ENCODE peak calls at places on chromosomes 1 and 21, in six cellular contexts. G is IMR-90, R is neuronal stem cell, S is mesendoderm, D is mesenchymal stem cell, Q is H1. V is an unnamed sample.

GRCh38 chr1:236067854-236068454 is 3.1 kb upstream of the NID1 start:
- DNase-seq in G (peak; percentile 79), R (no peak), S (no peak), D (peak; percentile 83), Q (no peak), V (no peak)

GRCh38 chr1:65207317-65207716 is 59.3 kb downstream of the AK4 start:
- DNase-seq in G (peak; percentile 17), R (no peak), S (no peak), D (no peak), Q (no peak), V (no peak)

GRCh38 chr1:212952596-212952995 is 2.3 kb downstream of the VASH2 start:
- DNase-seq in G (no peak), R (no peak), S (no peak), D (no peak), Q (no peak), V (no peak)

GRCh38 chr1:227170361-227171166 is 147.7 kb downstream of the CDC42BPA start:
- DNase-seq in G (peak; percentile 19), R (no peak), S (no peak), D (no peak), Q (no peak), V (no peak)

GRCh38 chr1:119448112-119448511 is 33.2 kb downstream of the HSD3B2 start:
- DNase-seq in G (no peak), R (no peak), S (peak; percentile 30), D (no peak), Q (peak; percentile 77), V (peak; percentile 53)

GRCh38 chr1:12469990-12470389 is 148.0 kb downstream of the DHRS3 start:
- DNase-seq in G (no peak), R (no peak), S (no peak), D (no peak), Q (no peak), V (no peak)

GRCh38 chr1:154749078-154749760 is 120.9 kb downstream of the KCNN3 start:
- DNase-seq in G (peak; percentile 23), R (no peak), S (no peak), D (peak; percentile 62), Q (no peak), V (no peak)

GRCh38 chr21:35575280-35575915 is 484.9 kb downstream of the SETD4 start:
- DNase-seq in G (peak; percentile 96), R (no peak), S (no peak), D (peak; percentile 81), Q (no peak), V (no peak)

GRCh38 chr1:2530501-2531361 is 668 bp upstream of the HES5 start:
- DNase-seq in G (no peak), R (no peak), S (no peak), D (no peak), Q (no peak), V (no peak)

DNA sequence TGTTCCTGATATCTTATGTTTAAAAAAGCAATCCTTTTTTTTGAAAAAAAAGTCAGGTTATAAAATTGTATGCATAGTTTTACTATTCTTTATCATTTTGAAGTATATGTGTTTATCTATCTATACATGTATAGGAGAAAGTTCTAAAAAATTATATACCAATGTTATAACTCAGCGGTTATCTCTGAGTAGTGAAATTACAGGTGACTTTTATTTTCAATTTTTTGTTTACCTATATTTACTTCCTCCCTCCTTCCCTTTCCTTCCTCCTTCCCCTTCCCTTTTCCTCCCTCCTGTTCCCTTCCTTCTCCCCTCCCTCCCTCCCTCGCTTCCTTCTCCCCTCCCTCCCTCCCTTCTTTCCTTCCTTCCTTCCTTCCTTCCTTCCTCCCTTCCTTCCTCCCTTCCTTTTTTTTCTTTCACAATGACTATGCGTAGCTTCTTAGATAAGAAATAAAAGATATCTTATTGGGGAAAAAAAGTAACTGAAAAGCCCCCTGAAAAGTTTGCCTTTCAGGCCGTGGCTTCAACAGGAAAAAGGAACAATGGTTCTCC is 77.1 kb downstream of the ABCA4 start:
- DNase-seq in G (no peak), R (no peak), S (no peak), D (no peak), Q (no peak), V (no peak)
- H4K8ac ChIP-seq in G (peak overlapping the region; percentile 62), R (no peak overlapping the region), S (no peak overlapping the region), D (no peak overlapping the region), Q (no peak overlapping the region), V (no peak overlapping the region)

GRCh38 chr1:221718391-221719277 is 23.3 kb downstream of the DUSP10 start:
- DNase-seq in G (peak; percentile 94), R (no peak), S (peak; percentile 12), D (peak; percentile 85), Q (no peak), V (no peak)
- H4K8ac ChIP-seq in G (peak overlapping the region; percentile 95), R (no peak overlapping the region), S (no peak overlapping the region), D (no peak overlapping the region), Q (no peak overlapping the region), V (no peak overlapping the region)

GRCh38 chr1:240765732-240766363 is 153.9 kb upstream of the GREM2 start:
- DNase-seq in G (peak; percentile 81), R (peak; percentile 20), S (peak; percentile 76), D (peak; percentile 47), Q (no peak), V (no peak)

GRCh38 chr1:240771450-240771849 is 159.5 kb upstream of the GREM2 start:
- DNase-seq in G (no peak), R (no peak), S (no peak), D (no peak), Q (no peak), V (no peak)

GRCh38 chr1:240768979-240769378 is 157.0 kb upstream of the GREM2 start:
- DNase-seq in G (no peak), R (no peak), S (peak; percentile 37), D (no peak), Q (no peak), V (no peak)

GRCh38 chr1:240763771-240764170 is 151.8 kb upstream of the GREM2 start:
- DNase-seq in G (no peak), R (no peak), S (no peak), D (no peak), Q (no peak), V (no peak)

DNA sequence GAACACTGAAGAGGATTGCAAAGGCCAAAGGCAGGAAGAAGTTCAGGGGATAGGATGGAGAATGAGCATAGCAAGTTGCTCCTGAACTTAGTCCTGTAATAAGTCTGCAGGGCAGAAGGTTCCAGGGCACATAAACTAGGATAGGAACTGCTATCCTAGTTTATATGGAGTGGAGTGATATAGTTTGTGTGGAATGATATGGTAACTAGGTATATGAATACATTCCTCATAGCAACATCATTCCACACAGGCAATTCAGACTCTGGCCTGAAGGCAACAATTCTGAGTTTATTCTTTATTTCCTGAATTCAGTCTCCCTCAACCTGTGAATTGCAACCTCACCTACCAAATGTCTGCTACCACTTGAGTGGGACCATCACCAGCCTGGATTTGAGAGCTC is 154.9 kb upstream of the GREM2 start:
- DNase-seq in G (peak; percentile 69), R (no peak), S (no peak), D (peak; percentile 14), Q (no peak), V (no peak)
- H4K8ac ChIP-seq in G (peak overlapping the region; percentile 18), R (no peak overlapping the region), S (no peak overlapping the region), D (no peak overlapping the region), Q (no peak overlapping the region), V (no peak overlapping the region)

GRCh38 chr1:45395582-45395981 is 55.3 kb upstream of the MUTYH start:
- DNase-seq in G (no peak), R (no peak), S (no peak), D (no peak), Q (no peak), V (no peak)

GRCh38 chr1:45400049-45400448 is 59.8 kb upstream of the MUTYH start:
- DNase-seq in G (no peak), R (no peak), S (peak; percentile 84), D (no peak), Q (no peak), V (peak; percentile 44)

GRCh38 chr1:45394342-45394741 is 54.1 kb upstream of the MUTYH start:
- DNase-seq in G (no peak), R (no peak), S (no peak), D (no peak), Q (no peak), V (no peak)

GRCh38 chr1:45395051-45395450 is 54.8 kb upstream of the MUTYH start:
- DNase-seq in G (no peak), R (no peak), S (no peak), D (no peak), Q (no peak), V (no peak)

DNA sequence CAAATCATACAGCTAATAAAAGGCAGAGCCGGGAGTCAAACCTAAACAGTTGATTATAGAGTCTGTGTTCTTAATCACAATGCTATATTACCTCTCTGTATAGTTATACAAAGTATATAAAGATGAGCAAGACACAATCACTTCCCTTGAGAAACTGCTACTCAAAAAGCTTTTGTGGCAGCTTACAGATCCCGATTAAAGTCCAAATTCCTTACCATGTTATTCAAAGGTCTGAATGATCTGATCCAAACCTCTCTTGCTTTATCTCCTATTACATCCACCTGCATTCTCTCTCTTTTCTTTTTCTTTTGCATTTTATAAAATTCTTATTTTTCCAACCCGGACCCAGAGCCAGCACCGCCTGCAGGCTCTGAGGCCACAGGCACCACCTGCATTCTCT is 57.0 kb upstream of the MUTYH start:
- DNase-seq in G (no peak), R (no peak), S (no peak), D (no peak), Q (no peak), V (no peak)
- H4K8ac ChIP-seq in G (no peak overlapping the region), R (no peak overlapping the region), S (no peak overlapping the region), D (no peak overlapping the region), Q (no peak overlapping the region), V (no peak overlapping the region)

V was measured in H9.